ENCODE peak calls at places on chromosome 13, in four cellular contexts. One of them, this sample, is unnamed.

GRCh38 chr13:47188802-47189201 is 291.9 kb upstream of the HTR2A start:
- DNase-seq in NCI-H1105 treated with DMSO at 0.1 percent for 48 hours: no peak
- DNase-seq in activated T-cell treated with anti-CD3 and anti-CD28 coated beads, Interleukin-2, amount 50 U/mL, for 72 hours: no peak
- DNase-seq in NCI-H748 treated with DMSO at 0.1 percent for 48 hours: no peak
- DNase-seq in this sample: no peak

GRCh38 chr13:110319774-110320509 is 12.9 kb downstream of the COL4A2 start:
- DNase-seq in NCI-H1105 treated with DMSO at 0.1 percent for 48 hours: no peak
- DNase-seq in activated T-cell treated with anti-CD3 and anti-CD28 coated beads, Interleukin-2, amount 50 U/mL, for 72 hours: peak
- DNase-seq in NCI-H748 treated with DMSO at 0.1 percent for 48 hours: no peak
- DNase-seq in this sample: no peak

GRCh38 chr13:59651479-59651878 is 512.2 kb downstream of the DIAPH3 start:
- DNase-seq in NCI-H1105 treated with DMSO at 0.1 percent for 48 hours: no peak
- DNase-seq in activated T-cell treated with anti-CD3 and anti-CD28 coated beads, Interleukin-2, amount 50 U/mL, for 72 hours: no peak
- DNase-seq in NCI-H748 treated with DMSO at 0.1 percent for 48 hours: no peak
- DNase-seq in this sample: no peak

GRCh38 chr13:24747248-24748151 is 16.5 kb upstream of the RNF17 start:
- DNase-seq in NCI-H1105 treated with DMSO at 0.1 percent for 48 hours: peak
- DNase-seq in activated T-cell treated with anti-CD3 and anti-CD28 coated beads, Interleukin-2, amount 50 U/mL, for 72 hours: peak
- DNase-seq in NCI-H748 treated with DMSO at 0.1 percent for 48 hours: peak
- DNase-seq in this sample: no peak

GRCh38 chr13:97631158-97631557 is 197.2 kb downstream of the RAP2A start:
- DNase-seq in NCI-H1105 treated with DMSO at 0.1 percent for 48 hours: no peak
- DNase-seq in activated T-cell treated with anti-CD3 and anti-CD28 coated beads, Interleukin-2, amount 50 U/mL, for 72 hours: no peak
- DNase-seq in NCI-H748 treated with DMSO at 0.1 percent for 48 hours: no peak
- DNase-seq in this sample: no peak

GRCh38 chr13:108266316-108266936 is 3.1 kb upstream of the TNFSF13B start:
- DNase-seq in NCI-H1105 treated with DMSO at 0.1 percent for 48 hours: no peak
- DNase-seq in activated T-cell treated with anti-CD3 and anti-CD28 coated beads, Interleukin-2, amount 50 U/mL, for 72 hours: no peak
- DNase-seq in NCI-H748 treated with DMSO at 0.1 percent for 48 hours: no peak
- DNase-seq in this sample: no peak

GRCh38 chr13:42894765-42895181 is 97.3 kb downstream of the EPSTI1 start:
- DNase-seq in NCI-H1105 treated with DMSO at 0.1 percent for 48 hours: peak
- DNase-seq in activated T-cell treated with anti-CD3 and anti-CD28 coated beads, Interleukin-2, amount 50 U/mL, for 72 hours: no peak
- DNase-seq in NCI-H748 treated with DMSO at 0.1 percent for 48 hours: peak
- DNase-seq in this sample: peak

GRCh38 chr13:43469791-43470190 is 317.0 kb downstream of the ENOX1 start:
- DNase-seq in NCI-H1105 treated with DMSO at 0.1 percent for 48 hours: no peak
- DNase-seq in activated T-cell treated with anti-CD3 and anti-CD28 coated beads, Interleukin-2, amount 50 U/mL, for 72 hours: no peak
- DNase-seq in NCI-H748 treated with DMSO at 0.1 percent for 48 hours: no peak
- DNase-seq in this sample: peak

GRCh38 chr13:33172911-33173310 is 112.6 kb downstream of the STARD13 start:
- DNase-seq in NCI-H1105 treated with DMSO at 0.1 percent for 48 hours: no peak
- DNase-seq in activated T-cell treated with anti-CD3 and anti-CD28 coated beads, Interleukin-2, amount 50 U/mL, for 72 hours: no peak
- DNase-seq in NCI-H748 treated with DMSO at 0.1 percent for 48 hours: no peak
- DNase-seq in this sample: no peak

GRCh38 chr13:79290595-79291244 is 115.3 kb downstream of the RBM26 start:
- DNase-seq in NCI-H1105 treated with DMSO at 0.1 percent for 48 hours: no peak
- DNase-seq in activated T-cell treated with anti-CD3 and anti-CD28 coated beads, Interleukin-2, amount 50 U/mL, for 72 hours: no peak
- DNase-seq in NCI-H748 treated with DMSO at 0.1 percent for 48 hours: no peak
- DNase-seq in this sample: no peak

GRCh38 chr13:73200432-73200831 is 141.6 kb downstream of the KLF5 start:
- DNase-seq in NCI-H1105 treated with DMSO at 0.1 percent for 48 hours: no peak
- DNase-seq in activated T-cell treated with anti-CD3 and anti-CD28 coated beads, Interleukin-2, amount 50 U/mL, for 72 hours: no peak
- DNase-seq in NCI-H748 treated with DMSO at 0.1 percent for 48 hours: no peak
- DNase-seq in this sample: no peak

GRCh38 chr13:50693755-50694154 is 149.7 kb downstream of the DLEU7 start:
- DNase-seq in NCI-H1105 treated with DMSO at 0.1 percent for 48 hours: no peak
- DNase-seq in activated T-cell treated with anti-CD3 and anti-CD28 coated beads, Interleukin-2, amount 50 U/mL, for 72 hours: no peak
- DNase-seq in NCI-H748 treated with DMSO at 0.1 percent for 48 hours: no peak
- DNase-seq in this sample: no peak

GRCh38 chr13:109786457-109787134 is at the start of gene IRS2:
- DNase-seq in NCI-H1105 treated with DMSO at 0.1 percent for 48 hours: peak
- DNase-seq in activated T-cell treated with anti-CD3 and anti-CD28 coated beads, Interleukin-2, amount 50 U/mL, for 72 hours: peak
- DNase-seq in NCI-H748 treated with DMSO at 0.1 percent for 48 hours: peak
- DNase-seq in this sample: no peak

GRCh38 chr13:39374741-39375189 is 228.2 kb downstream of the LHFPL6 start:
- DNase-seq in NCI-H1105 treated with DMSO at 0.1 percent for 48 hours: no peak
- DNase-seq in activated T-cell treated with anti-CD3 and anti-CD28 coated beads, Interleukin-2, amount 50 U/mL, for 72 hours: no peak
- DNase-seq in NCI-H748 treated with DMSO at 0.1 percent for 48 hours: no peak
- DNase-seq in this sample: no peak

GRCh38 chr13:114146629-114147028 is 14.2 kb upstream of the RASA3 start:
- DNase-seq in NCI-H1105 treated with DMSO at 0.1 percent for 48 hours: no peak
- DNase-seq in activated T-cell treated with anti-CD3 and anti-CD28 coated beads, Interleukin-2, amount 50 U/mL, for 72 hours: no peak
- DNase-seq in NCI-H748 treated with DMSO at 0.1 percent for 48 hours: no peak
- DNase-seq in this sample: no peak

GRCh38 chr13:19984430-19985218 is 26.1 kb downstream of the ZMYM2 start:
- DNase-seq in NCI-H1105 treated with DMSO at 0.1 percent for 48 hours: no peak
- DNase-seq in activated T-cell treated with anti-CD3 and anti-CD28 coated beads, Interleukin-2, amount 50 U/mL, for 72 hours: peak
- DNase-seq in NCI-H748 treated with DMSO at 0.1 percent for 48 hours: peak
- DNase-seq in this sample: no peak

GRCh38 chr13:59413121-59413520 is 750.6 kb downstream of the DIAPH3 start:
- DNase-seq in NCI-H1105 treated with DMSO at 0.1 percent for 48 hours: no peak
- DNase-seq in activated T-cell treated with anti-CD3 and anti-CD28 coated beads, Interleukin-2, amount 50 U/mL, for 72 hours: no peak
- DNase-seq in NCI-H748 treated with DMSO at 0.1 percent for 48 hours: no peak
- DNase-seq in this sample: no peak

GRCh38 chr13:46032341-46032740 is 20.2 kb downstream of the ZC3H13 start:
- DNase-seq in NCI-H1105 treated with DMSO at 0.1 percent for 48 hours: no peak
- DNase-seq in activated T-cell treated with anti-CD3 and anti-CD28 coated beads, Interleukin-2, amount 50 U/mL, for 72 hours: no peak
- DNase-seq in NCI-H748 treated with DMSO at 0.1 percent for 48 hours: no peak
- DNase-seq in this sample: no peak

GRCh38 chr13:71218960-71219359 is 648.0 kb downstream of the DACH1 start:
- DNase-seq in NCI-H1105 treated with DMSO at 0.1 percent for 48 hours: peak
- DNase-seq in activated T-cell treated with anti-CD3 and anti-CD28 coated beads, Interleukin-2, amount 50 U/mL, for 72 hours: no peak
- DNase-seq in NCI-H748 treated with DMSO at 0.1 percent for 48 hours: peak
- DNase-seq in this sample: no peak

GRCh38 chr13:48156466-48156865 is 61.6 kb upstream of the MED4 start:
- DNase-seq in NCI-H1105 treated with DMSO at 0.1 percent for 48 hours: no peak
- DNase-seq in activated T-cell treated with anti-CD3 and anti-CD28 coated beads, Interleukin-2, amount 50 U/mL, for 72 hours: peak
- DNase-seq in NCI-H748 treated with DMSO at 0.1 percent for 48 hours: no peak
- DNase-seq in this sample: no peak

GRCh38 chr13:50461189-50461588 is 382.3 kb downstream of the DLEU7 start:
- DNase-seq in NCI-H1105 treated with DMSO at 0.1 percent for 48 hours: no peak
- DNase-seq in activated T-cell treated with anti-CD3 and anti-CD28 coated beads, Interleukin-2, amount 50 U/mL, for 72 hours: no peak
- DNase-seq in NCI-H748 treated with DMSO at 0.1 percent for 48 hours: no peak
- DNase-seq in this sample: no peak

GRCh38 chr13:110014719-110015118 is 228.3 kb upstream of the IRS2 start:
- DNase-seq in NCI-H1105 treated with DMSO at 0.1 percent for 48 hours: peak
- DNase-seq in activated T-cell treated with anti-CD3 and anti-CD28 coated beads, Interleukin-2, amount 50 U/mL, for 72 hours: no peak
- DNase-seq in NCI-H748 treated with DMSO at 0.1 percent for 48 hours: peak
- DNase-seq in this sample: no peak

GRCh38 chr13:50106559-50106958 is 91.3 kb downstream of the KCNRG start:
- DNase-seq in NCI-H1105 treated with DMSO at 0.1 percent for 48 hours: no peak
- DNase-seq in activated T-cell treated with anti-CD3 and anti-CD28 coated beads, Interleukin-2, amount 50 U/mL, for 72 hours: no peak
- DNase-seq in NCI-H748 treated with DMSO at 0.1 percent for 48 hours: no peak
- DNase-seq in this sample: no peak

This sample was measured in non-pigmented ciliary epithelial cell.